ENCODE peak calls at places on chromosomes 13 and 19, in seven cellular contexts. C is K562, D is HEK293T, R is GM12878, O is H1, H is HCT116, T is HepG2. M is an unnamed sample.

GRCh38 chr19:42155796-42156195 is 23.6 kb upstream of the POU2F2 start:
- DNase-seq in R (no peak), D (no peak), O (no peak), C (no peak), H (no peak), T (no peak), M (no peak)

GRCh38 chr13:48828962-48829405 is 146.7 kb upstream of the FNDC3A start:
- DNase-seq in T (no peak), O (no peak), D (no peak), R (no peak), C (no peak), H (no peak), M (no peak)

GRCh38 chr13:109547942-109548860 is 238.2 kb downstream of the IRS2 start:
- DNase-seq in C (no peak), T (no peak), H (no peak), O (no peak), R (no peak), D (no peak), M (no peak)

GRCh38 chr13:46071590-46072249 is 19.2 kb upstream of the ZC3H13 start:
- DNase-seq in R (peak), D (no peak), T (peak), H (no peak), O (no peak), C (peak), M (peak)

GRCh38 chr19:45768644-45769053 is 403 bp downstream of the SIX5 start:
- DNase-seq in D (no peak), T (no peak), H (no peak), R (no peak), C (peak), O (no peak), M (peak)

GRCh38 chr13:53142301-53142700 is 113.7 kb downstream of the OLFM4 start:
- DNase-seq in O (no peak), C (no peak), D (no peak), H (no peak), R (no peak), T (no peak), M (no peak)

GRCh38 chr19:13937479-13938360 is 497 bp downstream of the PODNL1 start:
- DNase-seq in O (no peak), H (no peak), T (no peak), D (no peak), R (no peak), C (no peak), M (peak)

GRCh38 chr19:45058622-45059159 is 17.6 kb downstream of the ZNF296 start:
- DNase-seq in C (no peak), D (no peak), T (no peak), R (no peak), H (no peak), O (no peak), M (no peak)

GRCh38 chr13:105643966-105644365 is 891.5 kb downstream of the EFNB2 start:
- DNase-seq in T (no peak), H (no peak), D (no peak), R (no peak), C (no peak), O (no peak), M (no peak)

GRCh38 chr13:106566682-106567420 is 1.1 kb downstream of the ARGLU1 start:
- DNase-seq in C (peak), D (peak), T (peak), R (no peak), O (no peak), H (no peak), M (peak)

GRCh38 chr19:47232422-47233211 is 1.6 kb upstream of the BBC3 start:
- DNase-seq in T (no peak), C (no peak), D (no peak), H (no peak), O (no peak), R (no peak), M (no peak)

GRCh38 chr19:32543107-32543900 is 37.7 kb upstream of the PDCD5 start:
- DNase-seq in T (no peak), O (no peak), R (no peak), D (no peak), C (peak), H (no peak), M (no peak)

GRCh38 chr19:8110931-8111330 is 38.5 kb downstream of the FBN3 start:
- DNase-seq in H (no peak), C (no peak), O (no peak), D (no peak), T (no peak), R (no peak), M (no peak)

GRCh38 chr13:23707674-23708073 is 137.5 kb downstream of the TNFRSF19 start:
- DNase-seq in H (peak), C (peak), R (no peak), O (no peak), T (no peak), D (no peak), M (no peak)

GRCh38 chr13:23510979-23511735 is 59.1 kb upstream of the TNFRSF19 start:
- DNase-seq in T (peak), C (peak), O (no peak), D (peak), H (peak), R (peak), M (peak)

GRCh38 chr19:3653081-3653795 is 26.6 kb upstream of the CACTIN start:
- DNase-seq in O (no peak), H (no peak), C (no peak), T (no peak), R (no peak), D (no peak), M (no peak)

GRCh38 chr19:1745589-1746031 is 7.7 kb upstream of the ONECUT3 start:
- DNase-seq in C (peak), H (peak), O (no peak), D (no peak), T (no peak), R (no peak), M (peak)

GRCh38 chr13:32165791-32166190 is 134.2 kb downstream of the FRY start:
- DNase-seq in H (no peak), D (no peak), R (no peak), O (no peak), T (no peak), C (no peak), M (no peak)

GRCh38 chr13:74346960-74347359 is 212.8 kb upstream of the KLF12 start:
- DNase-seq in T (no peak), H (no peak), R (no peak), O (no peak), D (no peak), C (no peak), M (no peak)

GRCh38 chr13:37385248-37385647 is 213.3 kb downstream of the POSTN start:
- DNase-seq in H (no peak), T (no peak), R (no peak), O (no peak), D (no peak), C (no peak), M (no peak)

GRCh38 chr13:37383066-37383465 is 215.5 kb downstream of the POSTN start:
- DNase-seq in H (no peak), R (no peak), C (no peak), D (no peak), T (no peak), O (no peak), M (no peak)

GRCh38 chr13:37381502-37381901 is 217.1 kb downstream of the POSTN start:
- DNase-seq in R (no peak), C (no peak), D (no peak), O (no peak), T (no peak), H (no peak), M (no peak)

GRCh38 chr13:37382156-37382555 is 216.4 kb downstream of the POSTN start:
- DNase-seq in R (no peak), O (no peak), C (no peak), T (no peak), H (no peak), D (no peak), M (no peak)

GRCh38 chr13:37383856-37384255 is 214.7 kb downstream of the POSTN start:
- DNase-seq in O (no peak), C (no peak), T (no peak), R (no peak), D (no peak), H (no peak), M (no peak)
- TF ChIP-seq SP1 in O (no peak), C (no peak), T (no peak), R (no peak), D (no peak), H (no peak), M (no peak)

DNA sequence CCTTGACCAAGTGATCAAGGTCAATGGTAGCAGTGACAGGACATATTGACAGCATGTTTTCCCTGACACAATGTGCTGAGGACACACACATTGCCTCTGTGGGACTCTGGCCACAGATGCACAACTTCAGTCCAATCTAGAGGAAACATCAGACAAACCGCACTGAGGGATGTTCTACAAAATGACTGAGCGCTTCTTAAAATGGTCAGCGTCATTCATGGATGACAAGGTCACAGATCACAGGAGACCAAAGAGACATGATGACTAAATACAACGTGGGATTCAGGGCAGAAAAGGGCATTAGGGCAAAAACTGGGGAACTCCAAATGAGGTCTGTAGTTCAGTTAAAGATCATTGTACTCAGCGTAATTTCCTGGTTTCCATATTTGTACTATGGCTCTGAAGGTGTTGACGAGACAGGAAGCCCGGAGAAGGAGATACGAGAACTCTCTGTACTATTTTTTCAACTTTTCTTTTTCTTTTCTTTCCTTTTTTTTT is 20.6 kb downstream of the PBX4 start:
- DNase-seq in O (no peak), R (peak), H (no peak), D (no peak), T (peak), C (peak), M (no peak)
- TF ChIP-seq SP1 in O (no peak), R (peak), H (no peak), D (no peak), T (no peak), C (no peak), M (no peak)

DNA sequence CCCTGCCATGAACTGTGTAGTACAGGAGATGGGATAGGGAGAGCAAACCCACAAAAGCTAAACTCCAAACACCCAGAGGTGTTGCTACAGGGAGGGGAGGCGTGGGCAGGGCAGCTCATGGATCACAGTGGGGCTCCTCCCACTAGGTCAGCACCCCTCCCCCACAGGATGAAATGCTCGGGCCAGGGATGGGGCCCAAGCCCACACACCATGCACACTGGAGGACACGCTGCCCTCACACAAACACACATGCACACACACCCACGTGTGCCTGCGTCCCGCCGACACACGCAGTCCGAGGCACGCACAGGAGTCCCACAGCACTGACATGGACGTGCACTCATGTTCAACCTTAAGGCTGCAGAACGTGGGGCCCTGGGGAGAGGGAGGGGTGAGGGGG is 6.0 kb upstream of the CCNP start:
- DNase-seq in O (no peak), C (peak), R (no peak), D (no peak), H (no peak), T (peak), M (no peak)
- TF ChIP-seq SP1 in O (no peak), C (no peak), R (no peak), D (no peak), H (no peak), T (no peak), M (no peak)

GRCh38 chr13:28336193-28336657 is 158.7 kb downstream of the FLT1 start:
- DNase-seq in C (no peak), O (no peak), H (no peak), T (no peak), D (peak), R (no peak), M (no peak)

GRCh38 chr13:28338742-28339141 is 156.2 kb downstream of the FLT1 start:
- DNase-seq in R (no peak), O (no peak), T (no peak), H (no peak), D (no peak), C (no peak), M (no peak)

GRCh38 chr13:28337196-28338045 is 157.5 kb downstream of the FLT1 start:
- DNase-seq in C (no peak), D (no peak), O (no peak), T (no peak), R (no peak), H (no peak), M (no peak)

GRCh38 chr13:28339419-28339818 is 155.5 kb downstream of the FLT1 start:
- DNase-seq in T (no peak), H (no peak), R (no peak), O (no peak), C (no peak), D (no peak), M (no peak)

DNA sequence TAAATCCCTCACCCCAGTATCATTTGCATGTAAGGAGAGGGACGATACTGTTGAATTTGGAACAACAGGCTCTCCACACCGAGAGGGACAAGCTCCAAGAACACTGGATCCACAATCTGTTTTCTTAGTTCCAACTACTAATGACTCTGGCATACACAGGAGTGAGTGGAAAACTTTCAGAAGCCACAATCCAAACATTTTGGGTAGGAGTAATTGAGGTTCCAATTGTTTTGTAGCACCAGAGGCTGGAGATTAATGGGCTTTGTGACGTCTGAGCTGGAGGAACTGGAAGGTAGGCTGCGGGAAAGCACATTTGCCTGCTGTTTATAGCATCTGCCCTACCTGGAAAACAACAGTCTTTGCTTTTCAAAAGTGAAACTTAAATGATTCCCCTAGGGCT is 156.7 kb downstream of the FLT1 start:
- DNase-seq in C (no peak), R (no peak), T (no peak), O (no peak), D (no peak), H (no peak), M (no peak)
- TF ChIP-seq SP1 in C (no peak), R (no peak), T (no peak), O (no peak), D (no peak), H (no peak), M (no peak)

DNA sequence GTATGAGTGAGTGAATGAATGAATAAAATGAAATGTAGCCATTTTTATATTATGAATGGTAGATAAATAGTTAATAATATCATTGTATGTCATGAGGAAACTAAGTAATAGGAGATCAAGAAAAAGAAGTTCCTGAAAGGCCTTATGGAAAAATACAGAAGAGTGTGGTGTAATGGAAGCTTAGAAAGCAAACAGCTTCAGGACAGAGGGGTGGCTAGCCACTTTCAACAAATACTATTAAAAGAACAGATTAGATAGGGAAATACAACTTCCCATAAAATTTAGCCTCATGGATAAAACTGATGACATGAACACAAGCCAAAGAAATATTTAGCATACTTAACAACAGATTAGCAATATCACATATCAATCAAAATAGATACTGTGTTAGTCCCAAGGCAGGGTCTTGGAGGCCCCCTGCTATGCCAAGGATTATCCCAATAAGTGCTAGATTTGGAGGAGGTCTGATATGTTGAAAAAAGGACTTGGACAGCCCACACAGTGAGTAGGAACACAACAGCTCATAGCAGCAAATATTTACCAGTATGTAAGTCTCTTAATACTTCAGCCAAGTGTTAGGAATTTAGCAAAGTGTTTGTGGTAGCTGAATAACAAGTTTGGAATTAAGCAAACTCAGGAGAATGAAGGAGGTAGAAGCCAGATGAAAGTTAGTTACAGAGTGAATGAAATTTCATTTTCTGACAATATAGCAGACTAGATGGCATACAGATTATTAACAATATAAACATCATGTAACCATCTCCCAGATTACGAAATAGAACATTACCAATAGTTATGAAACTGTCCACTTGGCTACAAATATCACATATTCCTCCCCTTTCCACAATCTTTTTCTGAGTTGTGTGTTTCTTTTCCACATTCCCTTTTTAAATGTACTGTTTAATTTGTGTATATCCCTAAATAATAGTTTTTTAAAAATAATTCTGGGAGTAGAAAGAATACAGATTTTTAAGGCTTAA is 1632.0 kb downstream of the PCDH9 start:
- DNase-seq in C (no peak), H (no peak), T (no peak), O (no peak), D (no peak), R (no peak), M (no peak)
- TF ChIP-seq SP1 in C (no peak), H (no peak), T (no peak), O (no peak), D (no peak), R (no peak), M (no peak)

GRCh38 chr19:43662487-43662886 is 7.5 kb downstream of the PLAUR start:
- DNase-seq in T (peak), R (no peak), O (no peak), H (no peak), D (peak), C (peak), M (no peak)
- TF ChIP-seq SP1 in T (no peak), R (no peak), O (no peak), H (no peak), D (no peak), C (no peak), M (no peak)

GRCh38 chr19:56377105-56377924 is 16.0 kb downstream of the ZNF582 start:
- DNase-seq in H (no peak), O (no peak), C (no peak), R (no peak), T (no peak), D (no peak), M (no peak)
- TF ChIP-seq SP1 in H (no peak), O (no peak), C (no peak), R (no peak), T (no peak), D (no peak), M (no peak)